ENCODE peak calls at places on chromosomes 12 and 14, in five cellular contexts. One of them, this sample, is unnamed.

GRCh38 chr12:2286461-2287131 is 233.8 kb downstream of the CACNA1C start:
- DNase-seq in GM12878: no peak
- DNase-seq in HepG2: no peak
- DNase-seq in K562: no peak
- DNase-seq in A549: no peak
- DNase-seq in this sample: no peak

GRCh38 chr12:79414252-79414651 is 276.5 kb downstream of the PAWR start:
- DNase-seq in HepG2: no peak
- DNase-seq in K562: no peak
- DNase-seq in GM12878: no peak
- DNase-seq in A549: no peak
- DNase-seq in this sample: no peak

GRCh38 chr12:130337476-130338303 is at the start of gene PIWIL1:
- DNase-seq in GM12878: no peak
- DNase-seq in A549: no peak
- DNase-seq in HepG2: no peak
- DNase-seq in K562: peak; percentile 47
- DNase-seq in this sample: no peak

GRCh38 chr12:49664591-49665146 is 41.3 kb downstream of the PRPF40B start:
- DNase-seq in K562: no peak
- DNase-seq in A549: no peak
- DNase-seq in GM12878: no peak
- DNase-seq in HepG2: no peak
- DNase-seq in this sample: no peak

GRCh38 chr12:91406920-91407341 is 224.3 kb upstream of the DCN start:
- DNase-seq in A549: peak; percentile 20
- DNase-seq in K562: no peak
- DNase-seq in GM12878: peak; percentile 54
- DNase-seq in HepG2: no peak
- DNase-seq in this sample: no peak

GRCh38 chr14:23364604-23365352 is at the start of gene EFS:
- DNase-seq in HepG2: no peak
- DNase-seq in K562: no peak
- DNase-seq in GM12878: no peak
- DNase-seq in A549: no peak
- DNase-seq in this sample: peak; percentile 53

GRCh38 chr12:27751386-27752047 is 28.5 kb upstream of the KLHL42 start:
- DNase-seq in K562: no peak
- DNase-seq in GM12878: no peak
- DNase-seq in HepG2: no peak
- DNase-seq in A549: no peak
- DNase-seq in this sample: no peak

GRCh38 chr14:65599375-65599774 is 186.8 kb downstream of the FUT8 start:
- DNase-seq in GM12878: no peak
- DNase-seq in HepG2: no peak
- DNase-seq in A549: no peak
- DNase-seq in K562: no peak
- DNase-seq in this sample: no peak

GRCh38 chr14:64611358-64612020 is 61.7 kb downstream of the PPP1R36 start:
- DNase-seq in HepG2: no peak
- DNase-seq in K562: no peak
- DNase-seq in GM12878: no peak
- DNase-seq in A549: no peak
- DNase-seq in this sample: no peak

GRCh38 chr14:53331921-53332320 is 178.8 kb upstream of the DDHD1 start:
- DNase-seq in K562: no peak
- DNase-seq in A549: no peak
- DNase-seq in GM12878: no peak
- DNase-seq in HepG2: no peak
- DNase-seq in this sample: no peak

GRCh38 chr14:60981626-60982455 is 796 bp downstream of the SLC38A6 start:
- DNase-seq in A549: peak; percentile 37
- DNase-seq in K562: peak; percentile 23
- DNase-seq in GM12878: peak; percentile 5
- DNase-seq in HepG2: peak; percentile 45
- DNase-seq in this sample: no peak

GRCh38 chr12:71282020-71282419 is 124.2 kb upstream of the TSPAN8 start:
- DNase-seq in HepG2: no peak
- DNase-seq in A549: no peak
- DNase-seq in GM12878: no peak
- DNase-seq in K562: no peak
- DNase-seq in this sample: no peak

GRCh38 chr12:106766393-106766826 is 8.1 kb upstream of the RIC8B start:
- DNase-seq in A549: no peak
- DNase-seq in GM12878: no peak
- DNase-seq in K562: no peak
- DNase-seq in HepG2: no peak
- DNase-seq in this sample: no peak

GRCh38 chr14:77186911-77187648 is 5.5 kb downstream of the TMEM63C start:
- DNase-seq in K562: no peak
- DNase-seq in GM12878: no peak
- DNase-seq in A549: no peak
- DNase-seq in HepG2: no peak
- DNase-seq in this sample: peak; percentile 35

GRCh38 chr12:8687846-8688601 is 9.8 kb upstream of the RIMKLB start:
- DNase-seq in K562: no peak
- DNase-seq in GM12878: no peak
- DNase-seq in A549: peak; percentile 36
- DNase-seq in HepG2: no peak
- DNase-seq in this sample: no peak

GRCh38 chr14:93970967-93971634 is 5.3 kb downstream of the ASB2 start:
- DNase-seq in GM12878: no peak
- DNase-seq in HepG2: no peak
- DNase-seq in K562: no peak
- DNase-seq in A549: no peak
- DNase-seq in this sample: no peak

GRCh38 chr12:6346942-6347341 is 5.1 kb upstream of the TNFRSF1A start:
- DNase-seq in HepG2: no peak
- DNase-seq in A549: no peak
- DNase-seq in GM12878: no peak
- DNase-seq in K562: no peak
- DNase-seq in this sample: no peak

GRCh38 chr14:73759714-73760597 is 45.8 kb upstream of the PNMA1 start:
- DNase-seq in A549: peak; percentile 95
- DNase-seq in GM12878: peak; percentile 66
- DNase-seq in K562: peak; percentile 63
- DNase-seq in HepG2: peak; percentile 96
- DNase-seq in this sample: peak; percentile 95

GRCh38 chr12:52600475-52600874 is 788 bp downstream of the KRT72 start:
- DNase-seq in GM12878: no peak
- DNase-seq in A549: no peak
- DNase-seq in K562: no peak
- DNase-seq in HepG2: no peak
- DNase-seq in this sample: no peak

GRCh38 chr14:66009104-66009503 is 477.1 kb upstream of the CCDC196 start:
- DNase-seq in K562: no peak
- DNase-seq in A549: peak; percentile 7
- DNase-seq in HepG2: no peak
- DNase-seq in GM12878: no peak
- DNase-seq in this sample: no peak

GRCh38 chr12:44847888-44848770 is 28.0 kb downstream of the NELL2 start:
- DNase-seq in GM12878: peak; percentile 40
- DNase-seq in A549: no peak
- DNase-seq in K562: no peak
- DNase-seq in HepG2: no peak
- DNase-seq in this sample: no peak

GRCh38 chr14:53956427-53957201 is at the start of gene BMP4:
- DNase-seq in HepG2: peak; percentile 82
- DNase-seq in A549: no peak
- DNase-seq in K562: peak; percentile 42
- DNase-seq in GM12878: no peak
- DNase-seq in this sample: peak; percentile 95

DNA sequence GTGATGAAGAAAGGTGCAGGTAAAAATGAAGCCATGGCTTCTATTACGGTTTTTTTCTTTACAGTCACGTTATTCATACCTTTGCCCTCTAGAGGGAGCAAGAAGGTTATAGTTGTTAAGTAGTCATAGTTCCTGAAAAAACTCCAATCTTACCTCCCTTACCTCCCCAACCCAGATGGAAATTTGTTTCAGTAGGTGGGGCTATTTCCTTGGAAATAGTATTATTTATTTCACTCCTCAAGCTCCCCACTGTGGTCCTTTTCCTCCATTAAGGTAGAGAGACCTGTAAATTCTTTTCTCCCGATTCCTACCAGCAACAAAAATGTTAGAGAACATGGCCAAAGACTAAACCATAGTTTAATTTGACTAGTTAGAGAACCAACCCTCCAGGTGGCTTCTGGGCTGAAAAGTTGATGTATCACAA is 43.4 kb downstream of the TMX1 start:
- DNase-seq in GM12878: no peak
- DNase-seq in A549: peak; percentile 78
- DNase-seq in HepG2: peak; percentile 74
- DNase-seq in K562: peak; percentile 60
- DNase-seq in this sample: no peak
- TF ChIP-seq ESRRA in GM12878: no peak
- TF ChIP-seq ESRRA in A549: no peak
- TF ChIP-seq ESRRA in HepG2: no peak
- TF ChIP-seq ESRRA in K562: no peak
- TF ChIP-seq ESRRA in this sample: no peak

GRCh38 chr12:47903151-47903611 is 1.6 kb downstream of the VDR start:
- DNase-seq in A549: no peak
- DNase-seq in GM12878: no peak
- DNase-seq in K562: no peak
- DNase-seq in HepG2: no peak
- DNase-seq in this sample: no peak

GRCh38 chr12:47904647-47905312 is at the start of gene VDR:
- DNase-seq in HepG2: peak; percentile 28
- DNase-seq in GM12878: no peak
- DNase-seq in A549: peak; percentile 89
- DNase-seq in K562: peak; percentile 97
- DNase-seq in this sample: peak; percentile 83

GRCh38 chr12:47905313-47905730 is 528 bp upstream of the VDR start:
- DNase-seq in HepG2: no peak
- DNase-seq in A549: no peak
- DNase-seq in GM12878: no peak
- DNase-seq in K562: peak; percentile 62
- DNase-seq in this sample: peak; percentile 82

GRCh38 chr12:47902131-47902639 is 2.6 kb downstream of the VDR start:
- DNase-seq in A549: no peak
- DNase-seq in HepG2: no peak
- DNase-seq in GM12878: no peak
- DNase-seq in K562: no peak
- DNase-seq in this sample: no peak

DNA sequence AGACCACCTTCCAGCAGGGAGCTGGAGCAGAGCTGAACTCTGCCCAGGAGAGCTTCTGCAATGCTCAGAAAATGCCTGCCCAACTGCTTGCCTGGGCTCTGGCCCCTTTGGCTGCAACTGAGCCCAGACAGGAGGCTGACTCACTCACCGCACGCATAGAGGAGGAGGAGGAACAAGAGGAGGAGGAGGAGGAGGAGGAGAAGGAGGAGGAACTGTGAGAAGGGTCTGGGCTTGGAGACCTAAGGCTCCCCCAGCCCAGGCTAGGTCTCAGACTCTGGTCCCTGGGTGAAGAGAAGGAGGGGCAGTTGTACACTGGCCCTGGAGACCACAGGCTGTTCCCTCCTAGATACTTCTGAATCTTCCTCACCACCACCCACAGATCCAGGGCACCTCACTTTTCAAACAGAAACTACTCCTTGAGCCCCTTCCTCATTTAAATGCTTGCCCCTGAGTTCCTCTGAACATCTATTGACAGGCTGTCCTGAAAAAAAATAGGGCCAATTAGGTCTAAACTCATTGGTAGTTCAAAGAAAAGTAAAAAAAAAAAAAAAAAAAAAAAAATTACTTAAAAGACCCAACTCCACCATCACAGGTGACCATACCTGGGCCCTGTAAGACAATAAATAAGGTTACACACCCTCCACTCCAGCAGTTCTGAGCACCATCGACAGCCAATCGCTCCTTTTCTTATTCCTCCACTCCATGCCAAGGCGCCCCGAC is 707 bp downstream of the VDR start:
- DNase-seq in A549: peak; percentile 38
- DNase-seq in GM12878: no peak
- DNase-seq in K562: peak; percentile 33
- DNase-seq in HepG2: no peak
- DNase-seq in this sample: no peak
- TF ChIP-seq ESRRA in A549: no peak
- TF ChIP-seq ESRRA in GM12878: no peak
- TF ChIP-seq ESRRA in K562: no peak
- TF ChIP-seq ESRRA in HepG2: no peak
- TF ChIP-seq ESRRA in this sample: no peak

DNA sequence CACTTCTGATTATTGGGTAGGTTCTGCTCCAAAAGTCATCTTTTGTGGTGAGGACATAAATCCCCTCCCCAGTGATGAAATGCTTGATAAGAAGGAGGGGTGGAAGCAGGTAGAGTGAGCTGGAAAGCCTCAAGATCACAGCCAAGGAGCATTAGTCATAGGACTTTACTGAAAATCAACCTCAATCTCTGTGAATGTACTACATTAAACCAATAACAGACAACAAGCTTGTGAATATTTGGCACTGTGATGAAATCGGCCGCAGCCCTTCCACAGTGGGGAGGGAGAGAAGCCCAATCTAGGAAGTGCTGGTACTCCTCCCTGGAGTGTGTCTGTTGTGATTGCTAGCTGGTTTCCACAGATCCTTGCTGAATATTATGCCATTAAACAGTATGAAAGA is 41.2 kb upstream of the PTCSC3 start:
- DNase-seq in K562: no peak
- DNase-seq in HepG2: no peak
- DNase-seq in GM12878: no peak
- DNase-seq in A549: no peak
- DNase-seq in this sample: no peak
- TF ChIP-seq ESRRA in K562: no peak
- TF ChIP-seq ESRRA in HepG2: no peak
- TF ChIP-seq ESRRA in GM12878: no peak
- TF ChIP-seq ESRRA in A549: no peak
- TF ChIP-seq ESRRA in this sample: no peak

GRCh38 chr12:95643251-95643650 is 92.0 kb upstream of the USP44 start:
- DNase-seq in HepG2: no peak
- DNase-seq in K562: no peak
- DNase-seq in GM12878: no peak
- DNase-seq in A549: no peak
- DNase-seq in this sample: no peak

GRCh38 chr12:95642583-95642982 is 91.3 kb upstream of the USP44 start:
- DNase-seq in HepG2: no peak
- DNase-seq in GM12878: no peak
- DNase-seq in K562: no peak
- DNase-seq in A549: no peak
- DNase-seq in this sample: no peak

GRCh38 chr12:95648990-95649791 is 97.9 kb upstream of the USP44 start:
- DNase-seq in HepG2: no peak
- DNase-seq in A549: peak; percentile 76
- DNase-seq in K562: no peak
- DNase-seq in GM12878: no peak
- DNase-seq in this sample: no peak

GRCh38 chr12:95641299-95641947 is 90.1 kb upstream of the USP44 start:
- DNase-seq in HepG2: no peak
- DNase-seq in GM12878: no peak
- DNase-seq in K562: no peak
- DNase-seq in A549: no peak
- DNase-seq in this sample: no peak

DNA sequence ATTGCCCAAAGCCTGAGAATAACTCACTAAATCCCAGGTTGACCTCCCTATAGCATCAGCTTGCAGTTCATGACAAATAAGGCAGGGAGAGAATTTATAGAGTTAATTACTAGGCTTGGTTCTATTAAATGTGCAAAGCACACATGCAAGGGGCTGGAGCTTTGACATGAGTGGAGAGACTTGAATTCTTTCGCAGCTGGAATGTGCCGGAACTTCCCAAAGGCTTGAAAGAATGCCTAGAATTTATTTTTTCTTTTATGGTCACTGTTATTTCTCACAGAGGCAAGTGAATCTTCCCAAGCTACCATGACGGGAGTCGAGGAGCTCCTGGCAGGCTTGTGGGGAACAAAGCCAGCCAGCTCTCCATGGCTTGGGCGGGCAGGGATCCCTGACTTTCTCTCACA is 95.5 kb upstream of the USP44 start:
- DNase-seq in K562: no peak
- DNase-seq in A549: no peak
- DNase-seq in GM12878: no peak
- DNase-seq in HepG2: no peak
- DNase-seq in this sample: no peak
- TF ChIP-seq ESRRA in K562: no peak
- TF ChIP-seq ESRRA in A549: no peak
- TF ChIP-seq ESRRA in GM12878: no peak
- TF ChIP-seq ESRRA in HepG2: no peak
- TF ChIP-seq ESRRA in this sample: no peak

This sample was measured in WTC11.